ENCODE peak calls at places on chromosomes 3 and 15, in five cellular contexts. One of them, this sample, is unnamed. For H3K36me3, the result is how much of the 10 kb centered on the place peaks cover.

GRCh38 chr3:165643433-165643824 is 193.8 kb downstream of the BCHE start:
- DNase-seq in IMR-90: peak
- DNase-seq in neural progenitor cell: no peak
- DNase-seq in fibroblast of lung: peak
- DNase-seq in mesendoderm: no peak
- DNase-seq in this sample: peak

GRCh38 chr15:69253156-69253555 is 45.6 kb upstream of the PAQR5 start:
- DNase-seq in fibroblast of lung: peak
- DNase-seq in neural progenitor cell: peak
- DNase-seq in mesendoderm: no peak
- DNase-seq in IMR-90: peak
- DNase-seq in this sample: no peak

GRCh38 chr3:535566-536416 is 339.2 kb downstream of the CHL1 start:
- DNase-seq in mesendoderm: peak
- DNase-seq in IMR-90: peak
- DNase-seq in fibroblast of lung: peak
- DNase-seq in neural progenitor cell: peak
- DNase-seq in this sample: no peak

GRCh38 chr3:190038050-190038631 is 82.6 kb downstream of the P3H2 start:
- DNase-seq in neural progenitor cell: peak
- DNase-seq in IMR-90: peak
- DNase-seq in mesendoderm: peak
- DNase-seq in fibroblast of lung: peak
- DNase-seq in this sample: no peak

GRCh38 chr3:28053759-28054158 is 187.7 kb upstream of the CMC1 start:
- DNase-seq in IMR-90: peak
- DNase-seq in mesendoderm: no peak
- DNase-seq in neural progenitor cell: no peak
- DNase-seq in fibroblast of lung: peak
- DNase-seq in this sample: no peak

GRCh38 chr3:23992051-23992628 is 47.1 kb downstream of the NR1D2 start:
- DNase-seq in IMR-90: peak
- DNase-seq in fibroblast of lung: peak
- DNase-seq in mesendoderm: peak
- DNase-seq in neural progenitor cell: peak
- DNase-seq in this sample: no peak

GRCh38 chr3:45679805-45680204 is 9.4 kb upstream of the SACM1L start:
- DNase-seq in mesendoderm: peak
- DNase-seq in neural progenitor cell: no peak
- DNase-seq in IMR-90: no peak
- DNase-seq in fibroblast of lung: no peak
- DNase-seq in this sample: no peak

GRCh38 chr15:43928152-43928551 is 101.3 kb downstream of the WDR76 start:
- DNase-seq in fibroblast of lung: no peak
- DNase-seq in IMR-90: no peak
- DNase-seq in mesendoderm: peak
- DNase-seq in neural progenitor cell: no peak
- DNase-seq in this sample: no peak

GRCh38 chr3:124520970-124521369 is 209.3 kb upstream of the UMPS start:
- DNase-seq in mesendoderm: no peak
- DNase-seq in neural progenitor cell: no peak
- DNase-seq in IMR-90: peak
- DNase-seq in fibroblast of lung: peak
- DNase-seq in this sample: no peak

GRCh38 chr3:53236112-53236841 is 19.5 kb downstream of the TKT start:
- DNase-seq in mesendoderm: peak
- DNase-seq in neural progenitor cell: no peak
- DNase-seq in fibroblast of lung: peak
- DNase-seq in IMR-90: peak
- DNase-seq in this sample: peak

GRCh38 chr15:90529369-90530249 is at the start of gene CRTC3:
- DNase-seq in IMR-90: peak
- DNase-seq in neural progenitor cell: peak
- DNase-seq in mesendoderm: peak
- DNase-seq in fibroblast of lung: peak
- DNase-seq in this sample: peak

GRCh38 chr3:22585504-22585903 is 617.6 kb upstream of the UBE2E2 start:
- DNase-seq in fibroblast of lung: peak
- DNase-seq in neural progenitor cell: no peak
- DNase-seq in IMR-90: peak
- DNase-seq in mesendoderm: peak
- DNase-seq in this sample: no peak

GRCh38 chr3:119898478-119899177 is 116.7 kb downstream of the NR1I2 start:
- DNase-seq in IMR-90: peak
- DNase-seq in fibroblast of lung: peak
- DNase-seq in neural progenitor cell: no peak
- DNase-seq in mesendoderm: no peak
- DNase-seq in this sample: no peak

GRCh38 chr15:27956285-27956684 is 142.8 kb downstream of the OCA2 start:
- DNase-seq in IMR-90: no peak
- DNase-seq in neural progenitor cell: no peak
- DNase-seq in mesendoderm: peak
- DNase-seq in fibroblast of lung: peak
- DNase-seq in this sample: no peak

GRCh38 chr3:148943531-148944200 is 47.7 kb upstream of the GYG1 start:
- DNase-seq in IMR-90: peak
- DNase-seq in neural progenitor cell: peak
- DNase-seq in mesendoderm: peak
- DNase-seq in fibroblast of lung: peak
- DNase-seq in this sample: peak

DNA sequence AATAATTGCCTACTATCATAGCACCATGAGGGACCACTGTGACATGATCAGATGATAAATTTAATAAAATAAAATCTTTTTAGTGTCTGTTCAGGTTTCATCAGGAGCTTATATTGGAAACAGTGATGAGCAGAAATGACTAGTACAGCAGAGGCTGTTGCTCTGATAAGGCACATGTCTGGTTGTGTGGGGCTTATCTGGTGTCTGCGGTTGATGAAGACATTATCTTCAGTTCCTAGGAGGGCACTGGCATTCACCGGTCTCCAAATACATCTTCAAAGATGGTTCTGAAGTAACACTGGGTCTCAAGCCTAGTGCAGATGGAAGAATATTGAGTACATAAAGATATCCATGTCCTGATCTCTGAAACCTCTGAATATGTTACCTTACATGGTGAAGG is 125.3 kb downstream of the SUCNR1 start:
- DNase-seq in neural progenitor cell: no peak
- DNase-seq in mesendoderm: no peak
- DNase-seq in IMR-90: no peak
- DNase-seq in fibroblast of lung: no peak
- DNase-seq in this sample: no peak
- H3K4me2 ChIP-seq in neural progenitor cell: no peak
- H3K4me2 ChIP-seq in mesendoderm: no peak
- H3K4me2 ChIP-seq in IMR-90: no peak
- H3K4me2 ChIP-seq in fibroblast of lung: no peak
- H3K4me2 ChIP-seq in this sample: no peak

GRCh38 chr3:195150194-195151118 is 120.5 kb downstream of the XXYLT1 start:
- DNase-seq in IMR-90: peak
- DNase-seq in fibroblast of lung: peak
- DNase-seq in neural progenitor cell: peak
- DNase-seq in mesendoderm: peak
- DNase-seq in this sample: peak
- H3K4me3 ChIP-seq in IMR-90: peak
- H3K4me3 ChIP-seq in fibroblast of lung: peak
- H3K4me3 ChIP-seq in neural progenitor cell: no peak
- H3K4me3 ChIP-seq in mesendoderm: no peak
- H3K4me3 ChIP-seq in this sample: peak

GRCh38 chr15:82533801-82534200 is 6.5 kb downstream of the RPS17 start:
- DNase-seq in fibroblast of lung: no peak
- DNase-seq in neural progenitor cell: no peak
- DNase-seq in mesendoderm: no peak
- DNase-seq in IMR-90: no peak
- DNase-seq in this sample: no peak

GRCh38 chr15:82532991-82533481 is 7.2 kb downstream of the RPS17 start:
- DNase-seq in mesendoderm: no peak
- DNase-seq in IMR-90: no peak
- DNase-seq in fibroblast of lung: no peak
- DNase-seq in neural progenitor cell: no peak
- DNase-seq in this sample: no peak

GRCh38 chr15:82536409-82537350 is 3.6 kb downstream of the RPS17 start:
- DNase-seq in fibroblast of lung: no peak
- DNase-seq in neural progenitor cell: no peak
- DNase-seq in IMR-90: no peak
- DNase-seq in mesendoderm: no peak
- DNase-seq in this sample: no peak

GRCh38 chr15:82537351-82537908 is 2.8 kb downstream of the RPS17 start:
- DNase-seq in IMR-90: no peak
- DNase-seq in fibroblast of lung: no peak
- DNase-seq in neural progenitor cell: no peak
- DNase-seq in mesendoderm: no peak
- DNase-seq in this sample: no peak

GRCh38 chr15:82535566-82536408 is 4.5 kb downstream of the RPS17 start:
- DNase-seq in neural progenitor cell: no peak
- DNase-seq in IMR-90: no peak
- DNase-seq in fibroblast of lung: no peak
- DNase-seq in mesendoderm: no peak
- DNase-seq in this sample: no peak
- H3K36me3 ChIP-seq in neural progenitor cell: under half
- H3K36me3 ChIP-seq in IMR-90: under half
- H3K36me3 ChIP-seq in fibroblast of lung: under half
- H3K36me3 ChIP-seq in mesendoderm: under half
- H3K36me3 ChIP-seq in this sample: under half

GRCh38 chr15:96341465-96342142 is 11.1 kb downstream of the NR2F2 start:
- DNase-seq in fibroblast of lung: peak
- DNase-seq in neural progenitor cell: peak
- DNase-seq in mesendoderm: no peak
- DNase-seq in IMR-90: no peak
- DNase-seq in this sample: no peak
- H3K4me2 ChIP-seq in fibroblast of lung: peak
- H3K4me2 ChIP-seq in neural progenitor cell: peak
- H3K4me2 ChIP-seq in mesendoderm: peak
- H3K4me2 ChIP-seq in IMR-90: peak
- H3K4me2 ChIP-seq in this sample: peak